ENCODE peak calls at places on chromosomes 11 and 22, in six cellular contexts. U, R, Q, L, A and V are unnamed samples.

GRCh38 chr11:123159146-123159857 is 35.7 kb downstream of the CLMP start:
- DNase-seq in A (no peak), R (no peak), U (no peak), Q (no peak), L (no peak), V (no peak)

GRCh38 chr11:126978911-126979310 is 21.7 kb downstream of the KIRREL3 start:
- DNase-seq in R (no peak), U (no peak), L (no peak), A (no peak), Q (no peak), V (no peak)

GRCh38 chr11:113504071-113504470 is 28.9 kb upstream of the DRD2 start:
- DNase-seq in A (no peak), Q (no peak), U (no peak), R (no peak), L (no peak), V (no peak)

GRCh38 chr22:20581503-20582170 is 74.2 kb downstream of the MED15 start:
- DNase-seq in L (no peak), Q (no peak), A (no peak), R (no peak), U (peak; percentile 43), V (no peak)

GRCh38 chr11:126538071-126538470 is 182.6 kb downstream of the ST3GAL4 start:
- DNase-seq in Q (no peak), U (no peak), R (no peak), A (no peak), L (no peak), V (no peak)

GRCh38 chr11:23278121-23278520 is 417.8 kb upstream of the CCDC179 start:
- DNase-seq in U (no peak), A (no peak), L (no peak), Q (no peak), R (no peak), V (no peak)

GRCh38 chr22:40417881-40418280 is 47.5 kb downstream of the SGSM3 start:
- DNase-seq in Q (no peak), U (no peak), A (no peak), R (no peak), L (peak; percentile 38), V (no peak)

GRCh38 chr11:128235958-128236357 is 351.4 kb downstream of the ETS1 start:
- DNase-seq in Q (peak; percentile 69), U (no peak), R (no peak), A (no peak), L (no peak), V (no peak)

GRCh38 chr22:31577711-31578110 is 81.4 kb downstream of the SFI1 start:
- DNase-seq in U (no peak), A (no peak), R (no peak), Q (no peak), L (no peak), V (no peak)

GRCh38 chr22:45246060-45246985 is 5.6 kb upstream of the KIAA0930 start:
- DNase-seq in Q (peak; percentile 93), U (no peak), A (no peak), R (peak; percentile 67), L (no peak), V (no peak)

GRCh38 chr22:50530280-50530856 is 556 bp upstream of the TYMP start:
- DNase-seq in Q (peak; percentile 93), R (peak; percentile 72), U (peak; percentile 75), A (peak; percentile 59), L (peak; percentile 84), V (peak; percentile 72)

GRCh38 chr22:30195245-30196140 is 51.1 kb downstream of the LIF start:
- DNase-seq in L (no peak), U (no peak), A (no peak), R (no peak), Q (no peak), V (no peak)

GRCh38 chr22:38657248-38657909 is 941 bp downstream of the CBY1 start:
- DNase-seq in Q (no peak), U (peak; percentile 49), R (no peak), A (no peak), L (no peak), V (peak; percentile 40)

GRCh38 chr11:132631956-132632355 is 900.3 kb downstream of the OPCML start:
- DNase-seq in L (no peak), U (no peak), A (no peak), Q (no peak), R (no peak), V (no peak)

GRCh38 chr11:121479839-121480238 is 27.1 kb upstream of the SORL1-AS1 start:
- DNase-seq in U (no peak), Q (no peak), A (no peak), L (no peak), R (no peak), V (no peak)

GRCh38 chr11:111733009-111733408 is 33.2 kb downstream of the PPP2R1B start:
- DNase-seq in L (no peak), A (no peak), R (no peak), U (no peak), Q (peak; percentile 84), V (no peak)

GRCh38 chr11:71304491-71304890 is 52.1 kb upstream of the SHANK2 start:
- DNase-seq in U (peak; percentile 17), R (no peak), L (no peak), A (no peak), Q (peak; percentile 5), V (no peak)

DNA sequence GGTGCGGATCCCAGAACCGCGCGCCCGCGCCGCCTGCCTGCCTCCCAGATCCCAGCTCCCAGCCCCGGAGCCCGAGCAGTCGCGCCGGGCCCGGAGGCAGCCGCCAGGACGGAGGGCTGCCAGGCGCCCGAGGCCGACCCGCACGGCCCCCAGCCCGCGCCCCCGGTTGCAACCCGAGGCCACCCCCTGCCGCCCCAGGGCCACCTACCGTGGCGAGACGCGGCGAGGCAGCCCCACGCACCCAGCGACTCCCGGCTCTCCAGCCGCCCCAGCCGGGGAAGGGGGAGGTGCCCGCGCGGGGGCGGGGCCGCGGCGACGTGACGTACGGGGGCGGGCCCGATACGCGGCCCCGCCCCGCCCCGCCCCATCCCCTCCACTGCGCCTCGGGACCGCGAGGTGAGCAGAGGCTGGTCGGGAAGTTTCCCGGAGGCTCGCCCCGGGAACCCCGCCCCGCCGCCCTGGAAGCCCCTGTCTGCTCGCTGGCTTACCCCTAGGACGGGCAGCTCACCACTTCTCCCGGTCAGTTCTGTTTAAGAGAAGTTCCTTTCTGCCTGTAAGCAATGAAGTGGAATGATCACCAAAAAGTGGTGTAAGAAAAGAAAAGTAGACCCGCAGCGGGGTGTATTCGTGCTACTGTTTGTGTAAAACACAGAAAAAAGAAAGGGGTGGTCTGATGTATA is at the start of gene TPST2:
- DNase-seq in L (peak; percentile 75), R (peak; percentile 76), A (peak; percentile 79), Q (peak; percentile 86), U (peak; percentile 85), V (peak; percentile 73)
- TF ChIP-seq POLR2A in L (peak; percentile 11), R (peak; percentile 92), A (peak; percentile 75), Q (peak; percentile 37), U (no peak), V (peak; percentile 78)

DNA sequence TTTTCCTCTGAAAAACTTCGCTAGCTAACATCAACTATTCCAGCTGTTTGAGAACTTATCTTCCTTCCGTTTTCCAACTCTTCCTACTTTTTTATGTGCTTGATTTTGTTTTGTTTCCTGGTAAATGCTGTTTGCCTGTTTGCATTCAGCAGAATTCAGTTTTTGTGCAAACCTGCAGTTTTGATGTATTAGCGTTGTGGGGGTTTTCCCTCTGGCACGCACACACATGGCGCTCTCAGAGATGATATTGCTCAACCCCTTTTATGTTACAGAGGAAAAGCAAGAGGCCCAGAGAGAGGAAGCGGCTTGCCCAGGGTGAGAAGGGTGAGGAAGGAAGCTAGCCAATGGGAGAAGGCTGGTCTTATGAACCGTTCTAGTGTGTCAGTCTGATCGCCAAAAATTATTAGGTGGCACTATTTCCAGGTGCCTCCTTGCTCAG is 706 bp upstream of the CTSC start:
- DNase-seq in L (no peak), U (no peak), A (no peak), R (no peak), Q (peak; percentile 77), V (no peak)
- TF ChIP-seq POLR2AphosphoS5 in L (no peak), U (no peak), A (no peak), R (no peak), Q (peak; percentile 9), V (no peak)

GRCh38 chr11:68150029-68150428 is 28.8 kb upstream of the CHKA start:
- DNase-seq in A (no peak), U (no peak), R (no peak), Q (no peak), L (no peak), V (no peak)
- TF ChIP-seq POLR2A in A (no peak), U (no peak), R (no peak), Q (no peak), L (no peak), V (no peak)

DNA sequence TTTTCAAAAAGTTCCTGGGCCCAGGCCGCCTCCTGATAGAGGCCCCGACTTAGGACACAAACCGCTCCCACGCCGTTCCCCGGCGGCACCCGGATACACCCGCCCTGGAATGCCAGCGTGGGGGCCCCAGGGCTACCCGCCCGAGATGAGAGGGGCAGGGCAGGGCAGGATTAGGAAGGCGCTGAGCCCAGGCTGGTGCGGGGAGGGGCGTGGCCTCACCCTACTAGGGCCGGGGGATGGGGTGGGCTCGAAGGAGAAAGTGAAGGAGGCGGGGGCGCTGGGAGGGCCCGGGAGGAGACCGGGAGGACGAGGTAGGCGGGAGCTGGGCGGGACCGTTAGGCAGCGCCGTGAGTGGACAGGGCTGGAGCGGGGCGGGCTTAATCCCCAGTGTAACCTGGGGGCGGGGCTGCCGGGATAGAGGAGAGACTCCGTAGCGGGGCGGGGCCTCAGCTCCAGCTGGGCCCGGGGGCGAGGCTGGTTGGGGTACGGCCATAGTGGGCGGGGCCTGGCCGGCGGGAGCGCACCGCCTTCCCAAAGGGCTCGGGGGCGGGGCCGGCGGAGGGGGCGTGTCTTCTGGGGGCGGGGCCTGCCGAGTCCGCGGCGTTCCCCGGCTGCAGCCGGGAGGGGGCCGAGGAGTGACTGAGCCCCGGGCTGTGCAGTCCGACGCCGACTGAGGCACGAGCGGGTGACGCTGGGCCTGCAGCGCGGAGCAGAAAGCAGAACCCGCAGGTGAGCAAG is at the start of gene CD82:
- DNase-seq in L (peak; percentile 100), A (peak; percentile 91), R (peak; percentile 100), Q (peak; percentile 100), U (peak; percentile 99), V (peak; percentile 91)
- TF ChIP-seq POLR2AphosphoS5 in L (peak; percentile 63), A (peak; percentile 86), R (peak; percentile 39), Q (peak; percentile 87), U (no peak), V (peak; percentile 94)

GRCh38 chr11:63683133-63683991 is 2.1 kb downstream of the RTN3 start:
- DNase-seq in R (no peak), L (no peak), Q (no peak), A (no peak), U (no peak), V (no peak)

GRCh38 chr11:63680842-63681207 is 475 bp upstream of the RTN3 start:
- DNase-seq in U (no peak), L (no peak), R (no peak), Q (no peak), A (no peak), V (no peak)

GRCh38 chr11:63682045-63682915 is 980 bp downstream of the RTN3 start:
- DNase-seq in Q (peak; percentile 67), A (no peak), R (no peak), U (peak; percentile 56), L (no peak), V (no peak)

GRCh38 chr11:63686912-63687311 is 5.6 kb downstream of the RTN3 start:
- DNase-seq in R (no peak), L (no peak), A (no peak), Q (no peak), U (no peak), V (no peak)

GRCh38 chr11:63681208-63682044 is at the start of gene RTN3:
- DNase-seq in L (peak; percentile 95), A (peak; percentile 93), R (peak; percentile 95), Q (peak; percentile 98), U (peak; percentile 99), V (peak; percentile 95)
- TF ChIP-seq POLR2A in L (peak; percentile 69), A (peak; percentile 92), R (peak; percentile 98), Q (peak; percentile 97), U (peak; percentile 80), V (peak; percentile 95)